ENCODE peak calls at places on chromosomes 1 and 21, in four cellular contexts. U, D, R and B are unnamed samples.

GRCh38 chr1:244450597-244451538 is 841 bp downstream of the ADSS2 start:
- DNase-seq in R (peak), D (peak), U (peak), B (peak)

GRCh38 chr1:226702318-226702956 is 36.6 kb downstream of the ITPKB start:
- DNase-seq in R (peak), D (peak), U (no peak), B (no peak)

GRCh38 chr1:9295884-9296283 is 3.2 kb downstream of the SPSB1 start:
- DNase-seq in R (no peak), U (no peak), D (no peak), B (no peak)

GRCh38 chr1:157770442-157771043 is 6.4 kb downstream of the FCRL2 start:
- DNase-seq in U (no peak), D (no peak), R (peak), B (no peak)

GRCh38 chr21:41953831-41954653 is at the start of gene C2CD2:
- DNase-seq in R (no peak), D (peak), U (peak), B (no peak)

GRCh38 chr1:108051625-108052382 is 86.8 kb upstream of the VAV3 start:
- DNase-seq in R (no peak), U (no peak), D (no peak), B (no peak)

GRCh38 chr1:78038491-78038939 is 7.3 kb upstream of the GIPC2 start:
- DNase-seq in R (peak), U (no peak), D (peak), B (no peak)

GRCh38 chr1:177032434-177032833 is 132.1 kb downstream of the ASTN1 start:
- DNase-seq in U (no peak), R (no peak), D (no peak), B (no peak)

GRCh38 chr1:48396208-48396607 is 75.8 kb downstream of the SPATA6 start:
- DNase-seq in U (no peak), D (no peak), R (peak), B (no peak)

GRCh38 chr1:107572674-107573205 is 392.2 kb downstream of the VAV3 start:
- DNase-seq in D (peak), U (no peak), R (peak), B (no peak)

DNA sequence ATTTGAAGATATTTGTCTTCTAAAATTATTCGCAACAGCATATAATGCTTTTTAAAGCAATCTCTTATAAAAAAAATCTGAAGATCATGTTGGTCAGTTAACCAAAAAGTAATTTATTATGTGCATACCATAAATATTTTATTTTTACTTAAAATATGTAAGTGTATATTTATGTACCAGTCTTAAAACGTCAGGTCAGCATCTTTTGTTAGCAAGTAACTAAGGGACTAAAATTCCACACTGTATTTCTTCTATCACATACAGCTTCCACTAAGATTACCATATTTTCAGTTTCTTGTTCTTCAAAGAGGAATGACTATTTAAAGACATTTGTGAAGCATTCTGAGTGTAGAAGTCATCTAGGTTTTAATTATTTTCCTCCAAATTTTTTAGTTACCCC is 19.6 kb downstream of the NEGR1 start:
- DNase-seq in U (no peak), R (no peak), D (no peak), B (no peak)
- TF ChIP-seq CTCF in U (no peak), R (no peak), D (no peak), B (no peak)

DNA sequence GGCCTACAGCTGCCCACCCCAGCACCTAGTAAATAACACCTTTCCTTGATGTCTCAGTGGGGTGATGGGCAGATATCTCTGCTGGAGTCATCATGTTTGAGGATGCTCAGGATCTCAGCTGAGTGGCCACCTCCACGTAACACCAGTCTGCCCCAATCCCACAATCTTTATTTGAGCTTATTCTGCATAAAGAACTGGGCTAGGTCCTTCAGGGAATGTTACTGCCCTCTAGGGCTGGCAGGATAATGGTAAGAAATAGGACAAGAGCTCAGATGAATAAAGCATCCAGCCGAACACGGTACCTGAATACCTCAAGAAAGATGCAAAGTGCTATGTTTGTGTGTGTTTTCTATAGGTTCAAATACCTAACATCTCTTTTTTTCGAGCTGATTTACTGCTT is 33.7 kb downstream of the XCL1 start:
- DNase-seq in D (no peak), U (no peak), R (no peak), B (no peak)
- TF ChIP-seq CTCF in D (peak), U (no peak), R (no peak), B (no peak)

GRCh38 chr1:33349778-33350610 is 29.1 kb upstream of the A3GALT2 start:
- DNase-seq in U (peak), R (peak), D (peak), B (peak)
- TF ChIP-seq CTCF in U (no peak), R (no peak), D (no peak), B (no peak)

GRCh38 chr1:165073402-165074007 is 283.0 kb downstream of the LMX1A start:
- DNase-seq in U (no peak), R (peak), D (peak), B (no peak)
- TF ChIP-seq CTCF in U (peak), R (peak), D (peak), B (no peak)

DNA sequence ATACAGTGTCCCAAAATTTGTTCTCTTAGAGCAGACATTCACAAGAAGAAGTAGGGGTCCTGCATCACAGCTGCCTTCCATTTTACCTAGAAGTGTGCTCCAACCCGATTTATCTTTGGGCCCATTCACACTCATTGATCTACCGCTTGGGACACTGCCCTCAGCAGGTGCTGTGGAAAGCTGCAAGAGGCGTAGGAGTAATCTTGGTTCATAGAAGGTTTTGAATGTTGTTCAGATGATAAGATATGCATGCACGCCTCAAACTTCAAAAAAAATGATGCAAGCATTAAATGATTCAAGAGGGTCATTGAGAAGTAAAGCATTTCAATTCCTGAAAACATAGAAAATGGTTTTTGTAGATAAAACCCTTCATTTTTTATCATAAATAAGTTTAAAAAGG is 18.6 kb upstream of the C1orf105 start:
- DNase-seq in D (peak), R (no peak), U (no peak), B (no peak)
- TF ChIP-seq CTCF in D (peak), R (no peak), U (no peak), B (no peak)

GRCh38 chr1:16418823-16419425 is 18.3 kb downstream of the SPATA21 start:
- DNase-seq in D (no peak), U (no peak), R (no peak), B (no peak)

GRCh38 chr1:16425125-16426025 is 11.8 kb downstream of the SPATA21 start:
- DNase-seq in U (no peak), D (no peak), R (no peak), B (no peak)

GRCh38 chr1:16420719-16421118 is 16.5 kb downstream of the SPATA21 start:
- DNase-seq in R (no peak), D (no peak), U (no peak), B (no peak)

GRCh38 chr1:16421201-16421600 is 16.0 kb downstream of the SPATA21 start:
- DNase-seq in U (no peak), R (no peak), D (no peak), B (no peak)

DNA sequence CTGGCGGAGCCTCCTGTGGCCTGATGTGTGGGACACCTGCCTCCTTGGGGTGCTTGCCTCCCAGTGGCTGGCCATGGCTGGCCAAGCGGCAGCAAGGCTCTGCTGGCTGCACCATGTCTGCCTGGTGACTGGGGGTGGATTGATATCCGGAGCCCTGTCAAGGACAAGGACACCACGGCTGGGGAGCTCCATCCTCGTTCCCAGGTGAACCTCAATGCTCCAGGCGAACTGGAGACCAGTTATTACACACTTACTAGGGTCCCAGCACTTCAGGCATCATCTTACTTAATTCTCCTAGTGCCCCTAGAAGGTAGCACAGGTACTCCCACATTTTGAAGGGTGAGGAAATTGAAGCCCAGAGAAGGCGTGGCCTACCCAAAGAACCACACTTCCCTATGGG is 15.2 kb downstream of the SPATA21 start:
- DNase-seq in R (no peak), D (no peak), U (no peak), B (no peak)
- TF ChIP-seq CTCF in R (no peak), D (no peak), U (no peak), B (no peak)

DNA sequence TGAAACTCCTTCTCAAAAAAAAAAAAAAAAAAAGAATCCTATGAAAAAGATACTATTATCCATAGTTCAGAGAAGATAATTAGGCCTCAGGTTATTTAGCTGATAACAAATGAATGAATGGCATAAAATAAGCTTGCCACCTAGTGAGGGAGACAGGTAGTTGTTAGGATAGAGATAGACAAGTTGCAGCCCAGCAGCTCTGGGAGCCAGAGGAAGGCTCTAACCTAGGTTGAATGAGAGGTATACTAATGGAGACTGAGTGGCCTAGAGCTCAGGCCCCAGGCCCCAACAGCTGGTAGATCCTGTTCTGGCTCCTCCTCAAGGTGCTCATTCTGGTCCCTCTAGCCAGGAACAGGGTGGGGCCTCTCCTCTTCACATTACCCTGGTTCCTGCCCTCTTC is 20.6 kb upstream of the RSPO1 start:
- DNase-seq in D (no peak), R (peak), U (no peak), B (no peak)
- TF ChIP-seq CTCF in D (no peak), R (no peak), U (no peak), B (no peak)

GRCh38 chr1:7116001-7116400 is 330.7 kb downstream of the CAMTA1 start:
- DNase-seq in R (peak), U (no peak), D (no peak), B (no peak)

GRCh38 chr1:7120863-7121621 is 335.8 kb downstream of the CAMTA1 start:
- DNase-seq in D (no peak), R (no peak), U (no peak), B (no peak)

GRCh38 chr1:7113822-7114221 is 328.6 kb downstream of the CAMTA1 start:
- DNase-seq in R (no peak), D (no peak), U (no peak), B (no peak)

GRCh38 chr1:7117599-7118281 is 332.5 kb downstream of the CAMTA1 start:
- DNase-seq in U (peak), R (peak), D (peak), B (no peak)

GRCh38 chr1:7117265-7117598 is 332.0 kb downstream of the CAMTA1 start:
- DNase-seq in U (no peak), D (no peak), R (no peak), B (no peak)
- TF ChIP-seq CTCF in U (peak), D (no peak), R (no peak), B (no peak)

GRCh38 chr1:218679988-218680743 is 335.0 kb downstream of the TGFB2 start:
- DNase-seq in R (peak), U (no peak), D (no peak), B (no peak)

GRCh38 chr1:218679391-218679790 is 334.3 kb downstream of the TGFB2 start:
- DNase-seq in U (no peak), D (no peak), R (peak), B (no peak)

GRCh38 chr1:218686258-218686657 is 341.1 kb downstream of the TGFB2 start:
- DNase-seq in R (peak), D (peak), U (no peak), B (no peak)

DNA sequence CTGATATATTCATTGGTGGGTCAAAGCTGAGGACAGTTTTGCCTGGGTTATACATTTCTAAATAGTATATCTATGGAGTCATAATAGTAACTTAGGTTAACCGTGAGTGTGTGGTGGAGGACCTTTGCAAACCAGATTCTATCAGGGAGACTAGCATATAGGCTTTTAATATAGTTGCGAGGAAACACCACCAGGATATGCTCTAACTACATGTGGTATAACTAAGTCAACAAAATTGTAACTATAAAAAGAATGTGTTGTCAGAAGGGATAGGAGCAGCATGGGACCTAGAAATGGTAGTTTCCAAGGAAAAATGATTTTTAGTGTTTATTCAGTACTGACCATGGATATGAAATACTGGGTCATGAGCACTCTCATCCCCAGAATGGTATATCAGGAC is 338.1 kb downstream of the TGFB2 start:
- DNase-seq in R (no peak), U (no peak), D (no peak), B (no peak)
- TF ChIP-seq CTCF in R (no peak), U (no peak), D (peak), B (no peak)